ENCODE peak calls at places on chromosomes 4 and X, in ten cellular contexts. J is K562; S is A549; Q is caudate nucleus; U is Peyer's patch; M is HCT116; K is CD8-positive, alpha-beta memory T cell; O is prostate gland; D is tibial artery; H is aorta. G is an unnamed sample.

GRCh38 chrX:12309040-12309732 is 170.9 kb downstream of the FRMPD4 start:
- DNase-seq in J (no peak), S (peak), Q (no peak), U (no peak), M (no peak), K (no peak), O (no peak), D (no peak), H (no peak), G (no peak)

GRCh38 chrX:9842541-9842940 is 56.3 kb downstream of the SHROOM2 start:
- DNase-seq in J (no peak), S (no peak), Q (no peak), U (no peak), M (no peak), K (no peak), O (no peak), D (no peak), H (no peak), G (no peak)

GRCh38 chr4:123346944-123347343 is 49.7 kb upstream of the SPRY1 start:
- DNase-seq in J (no peak), S (no peak), Q (no peak), U (no peak), M (no peak), K (no peak), O (no peak), D (no peak), H (no peak), G (no peak)

GRCh38 chr4:109631709-109632108 is 71.5 kb downstream of the CASP6 start:
- DNase-seq in J (no peak), S (peak), Q (no peak), U (no peak), M (no peak), K (no peak), O (no peak), D (peak), H (no peak), G (no peak)

GRCh38 chr4:22607382-22607781 is 85.4 kb upstream of the GBA3 start:
- DNase-seq in J (no peak), S (peak), Q (peak), U (no peak), M (peak), K (peak), O (peak), D (peak), H (no peak), G (peak)

GRCh38 chr4:87511500-87511899 is 17.7 kb downstream of the SPARCL1 start:
- DNase-seq in J (no peak), S (no peak), Q (no peak), U (no peak), M (no peak), K (no peak), O (no peak), D (no peak), H (no peak), G (no peak)

GRCh38 chrX:77894921-77895886 is at the start of gene MAGT1:
- DNase-seq in J (peak), S (peak), Q (peak), U (peak), M (peak), K (peak), O (peak), D (peak), H (peak), G (peak)

GRCh38 chr4:78534286-78534955 is 17.1 kb upstream of the ANXA3 start:
- DNase-seq in J (no peak), S (no peak), Q (no peak), U (no peak), M (peak), K (no peak), O (no peak), D (no peak), H (no peak), G (no peak)

GRCh38 chr4:126916626-126917140 is 716.1 kb upstream of the INTU start:
- DNase-seq in J (no peak), S (no peak), Q (no peak), U (no peak), M (no peak), K (no peak), O (no peak), D (no peak), H (no peak), G (no peak)

GRCh38 chr4:2277956-2278355 is 16.0 kb upstream of the MXD4 start:
- DNase-seq in J (no peak), S (no peak), Q (no peak), U (no peak), M (no peak), K (no peak), O (no peak), D (no peak), H (peak), G (no peak)

GRCh38 chr4:13218316-13218958 is 265.7 kb downstream of the RAB28 start:
- DNase-seq in J (no peak), S (no peak), Q (peak), U (no peak), M (no peak), K (no peak), O (no peak), D (no peak), H (no peak), G (no peak)

GRCh38 chr4:168574581-168575295 is 77.9 kb downstream of the PALLD start:
- DNase-seq in J (no peak), S (no peak), Q (no peak), U (no peak), M (peak), K (no peak), O (no peak), D (no peak), H (no peak), G (no peak)

GRCh38 chrX:133749370-133749769 is 236.0 kb downstream of the GPC3 start:
- DNase-seq in J (no peak), S (no peak), Q (no peak), U (no peak), M (no peak), K (peak), O (no peak), D (no peak), H (no peak), G (no peak)

GRCh38 chrX:136130931-136131843 is 16.1 kb upstream of the FHL1 start:
- DNase-seq in J (no peak), S (peak), Q (no peak), U (no peak), M (peak), K (no peak), O (no peak), D (no peak), H (no peak), G (no peak)

GRCh38 chrX:17038681-17039161 is 92.3 kb downstream of the REPS2 start:
- DNase-seq in J (no peak), S (no peak), Q (no peak), U (no peak), M (no peak), K (no peak), O (no peak), D (no peak), H (no peak), G (no peak)

GRCh38 chr4:182062458-182062857 is 180.7 kb upstream of the TENM3 start:
- DNase-seq in J (no peak), S (no peak), Q (no peak), U (no peak), M (no peak), K (no peak), O (no peak), D (no peak), H (no peak), G (no peak)
- H3K27ac ChIP-seq in J (no peak), S (no peak), Q (no peak), U (no peak), M (no peak), K (no peak), O (no peak), D (no peak), H (no peak), G (no peak)

GRCh38 chrX:152817082-152817744 is 13.3 kb downstream of the CETN2 start:
- DNase-seq in J (peak), S (peak), Q (peak), U (no peak), M (no peak), K (no peak), O (no peak), D (no peak), H (no peak), G (no peak)
- H3K27ac ChIP-seq in J (no peak), S (no peak), Q (no peak), U (no peak), M (no peak), K (no peak), O (no peak), D (no peak), H (no peak), G (no peak)

GRCh38 chrX:113741744-113742143 is 842.1 kb upstream of the HTR2C start:
- DNase-seq in J (no peak), S (peak), Q (no peak), U (no peak), M (peak), K (no peak), O (peak), D (no peak), H (no peak), G (no peak)
- H3K27ac ChIP-seq in J (no peak), S (no peak), Q (no peak), U (no peak), M (no peak), K (no peak), O (no peak), D (no peak), H (no peak), G (no peak)

GRCh38 chr4:18241744-18242143 is 220.2 kb upstream of the LCORL start:
- DNase-seq in J (no peak), S (no peak), Q (no peak), U (no peak), M (no peak), K (no peak), O (no peak), D (no peak), H (no peak), G (no peak)

GRCh38 chr4:18250564-18250963 is 229.0 kb upstream of the LCORL start:
- DNase-seq in J (no peak), S (no peak), Q (no peak), U (no peak), M (no peak), K (no peak), O (no peak), D (no peak), H (no peak), G (no peak)

GRCh38 chr4:18248611-18249010 is 227.1 kb upstream of the LCORL start:
- DNase-seq in J (no peak), S (no peak), Q (no peak), U (no peak), M (no peak), K (no peak), O (no peak), D (no peak), H (no peak), G (no peak)

DNA sequence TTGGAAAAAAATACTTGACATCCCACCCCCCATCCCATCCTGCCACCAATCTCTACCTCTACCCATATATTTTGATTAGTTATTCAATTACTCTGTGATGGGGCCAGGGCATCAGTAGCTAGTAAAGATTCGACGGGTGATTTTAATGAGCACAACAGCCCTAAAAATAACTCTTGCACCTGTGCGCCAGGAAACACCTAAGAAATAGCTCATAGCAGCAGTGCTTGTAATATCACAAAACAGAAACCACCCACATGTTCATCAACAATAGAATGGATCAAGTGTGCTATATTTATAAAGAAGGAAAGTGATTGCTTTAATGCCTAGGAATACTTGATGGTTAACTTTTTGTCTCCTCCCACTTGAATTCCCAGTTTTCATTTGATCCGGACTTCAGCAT is 225.6 kb upstream of the LCORL start:
- DNase-seq in J (no peak), S (no peak), Q (no peak), U (no peak), M (no peak), K (no peak), O (no peak), D (no peak), H (no peak), G (no peak)
- H3K27ac ChIP-seq in J (no peak), S (no peak), Q (no peak), U (no peak), M (no peak), K (no peak), O (no peak), D (no peak), H (no peak), G (no peak)